ENCODE peak calls at places on chromosomes 11 and 22, in five cellular contexts. C, S, D, M and H are unnamed samples. For H3K4me1, the result is how much of the 10 kb centered on the place peaks cover.

GRCh38 chr22:39953101-39953500 is 7.1 kb upstream of the TMA7B start:
- DNase-seq in C (no peak), S (no peak), D (no peak), M (no peak), H (no peak)

GRCh38 chr11:27468209-27468608 is 4.4 kb downstream of the LGR4 start:
- DNase-seq in C (no peak), S (no peak), D (no peak), M (no peak), H (no peak)

GRCh38 chr22:21691773-21692172 is 26.0 kb downstream of the PPIL2 start:
- DNase-seq in C (no peak), S (no peak), D (no peak), M (no peak), H (no peak)

GRCh38 chr11:75430692-75431532 is 2.1 kb downstream of the KLHL35 start:
- DNase-seq in C (no peak), S (peak), D (no peak), M (no peak), H (peak)

GRCh38 chr11:19919050-19919561 is 206.5 kb downstream of the NAV2 start:
- DNase-seq in C (no peak), S (no peak), D (peak), M (no peak), H (no peak)

GRCh38 chr11:134414036-134414731 is 2.1 kb upstream of the B3GAT1 start:
- DNase-seq in C (no peak), S (peak), D (no peak), M (no peak), H (no peak)

GRCh38 chr22:17097062-17097461 is 12.3 kb downstream of the IL17RA start:
- DNase-seq in C (no peak), S (no peak), D (peak), M (no peak), H (no peak)

GRCh38 chr11:20235164-20235563 is 74.9 kb upstream of the DBX1 start:
- DNase-seq in C (no peak), S (no peak), D (no peak), M (no peak), H (no peak)

GRCh38 chr11:21582791-21583190 is 610.1 kb upstream of the ANO5 start:
- DNase-seq in C (no peak), S (no peak), D (no peak), M (no peak), H (no peak)

GRCh38 chr11:61298663-61299244 is 3.6 kb upstream of the VWCE start:
- DNase-seq in C (no peak), S (no peak), D (no peak), M (no peak), H (peak)

GRCh38 chr22:44211256-44211945 is 30.7 kb downstream of the PARVG start:
- DNase-seq in C (no peak), S (no peak), D (no peak), M (no peak), H (no peak)

GRCh38 chr22:25078591-25078990 is 121.1 kb upstream of the CRYBB3 start:
- DNase-seq in C (no peak), S (no peak), D (peak), M (no peak), H (no peak)

GRCh38 chr11:36352919-36353318 is 56.8 kb downstream of the PRR5L start:
- DNase-seq in C (no peak), S (no peak), D (no peak), M (no peak), H (no peak)

GRCh38 chr11:15848769-15849168 is 507.6 kb downstream of the SOX6 start:
- DNase-seq in C (no peak), S (no peak), D (no peak), M (no peak), H (no peak)

GRCh38 chr11:69377953-69378302 is 84.0 kb downstream of the MYEOV start:
- DNase-seq in C (no peak), S (no peak), D (peak), M (no peak), H (no peak)

GRCh38 chr11:114348200-114349191 is 51.8 kb downstream of the C11orf71 start:
- DNase-seq in C (peak), S (peak), D (no peak), M (peak), H (peak)

GRCh38 chr11:69232821-69233760 is 60.9 kb upstream of the MYEOV start:
- DNase-seq in C (no peak), S (no peak), D (peak), M (no peak), H (peak)

GRCh38 chr22:49815641-49816071 is 12.0 kb downstream of the BRD1 start:
- DNase-seq in C (no peak), S (no peak), D (no peak), M (no peak), H (no peak)

GRCh38 chr11:78399136-78399535 is 18.5 kb downstream of the GAB2 start:
- DNase-seq in C (no peak), S (no peak), D (no peak), M (no peak), H (no peak)

GRCh38 chr22:46119729-46120419 is 30.5 kb upstream of the PPARA start:
- DNase-seq in C (no peak), S (no peak), D (no peak), M (no peak), H (no peak)

GRCh38 chr11:93123351-93123898 is 74.4 kb downstream of the SLC36A4 start:
- DNase-seq in C (no peak), S (no peak), D (no peak), M (no peak), H (no peak)

GRCh38 chr22:19495562-19496323 is 16.0 kb downstream of the CDC45 start:
- DNase-seq in C (peak), S (no peak), D (no peak), M (no peak), H (no peak)

DNA sequence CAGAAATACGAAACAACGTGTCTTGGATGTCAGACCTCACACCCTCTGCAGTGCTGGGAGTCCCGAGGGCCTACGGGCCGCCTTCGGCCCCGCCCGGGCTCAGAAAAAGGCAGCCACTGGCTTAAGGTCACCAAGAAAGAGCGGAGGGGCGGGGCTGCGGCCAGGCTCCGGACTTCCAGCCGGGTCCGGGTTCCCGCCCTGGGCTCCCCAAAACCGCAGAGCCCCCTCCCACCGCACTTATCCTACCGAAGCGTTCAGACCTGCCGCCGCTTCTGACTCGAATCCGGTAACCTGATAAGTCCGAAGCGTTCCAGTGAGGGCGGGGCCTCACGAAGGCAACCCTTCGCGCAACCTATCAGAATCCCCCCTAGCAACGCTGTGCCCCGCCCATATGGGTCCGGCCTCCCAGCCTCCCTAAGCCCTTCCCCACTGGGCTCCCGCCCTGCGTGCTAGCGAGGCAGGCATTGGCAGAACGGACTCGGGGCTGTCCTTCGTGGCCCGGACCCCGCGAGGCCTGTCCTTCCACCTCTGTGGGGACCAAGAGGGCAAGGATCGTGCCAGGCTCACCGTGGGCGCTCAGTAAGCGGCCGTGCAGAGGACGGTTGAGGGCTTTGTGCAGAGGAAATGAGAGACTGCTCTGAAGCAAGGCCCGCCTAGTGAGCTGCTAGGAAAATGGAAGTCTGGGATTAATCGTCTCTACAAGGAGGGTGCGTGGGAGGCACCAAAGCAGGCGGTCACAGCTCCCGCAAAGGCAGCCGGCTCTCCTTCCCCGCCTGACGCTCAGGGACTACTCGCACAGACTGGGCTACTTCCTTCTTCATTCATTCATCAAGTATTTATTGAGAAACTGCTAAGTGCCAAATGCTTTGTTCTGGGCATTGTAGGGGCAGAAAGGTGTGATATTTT is at the start of gene NAGA:
- DNase-seq in C (peak), S (peak), D (peak), M (peak), H (peak)
- H3K4me1 ChIP-seq in C (under half), S (under half), D (under half), M (under half), H (under half)

GRCh38 chr11:47498584-47499152 is 49.7 kb upstream of the RAPSN start:
- DNase-seq in C (no peak), S (no peak), D (no peak), M (no peak), H (no peak)
- H3K4me1 ChIP-seq in C (under half), S (under half), D (half or more), M (under half), H (under half)

DNA sequence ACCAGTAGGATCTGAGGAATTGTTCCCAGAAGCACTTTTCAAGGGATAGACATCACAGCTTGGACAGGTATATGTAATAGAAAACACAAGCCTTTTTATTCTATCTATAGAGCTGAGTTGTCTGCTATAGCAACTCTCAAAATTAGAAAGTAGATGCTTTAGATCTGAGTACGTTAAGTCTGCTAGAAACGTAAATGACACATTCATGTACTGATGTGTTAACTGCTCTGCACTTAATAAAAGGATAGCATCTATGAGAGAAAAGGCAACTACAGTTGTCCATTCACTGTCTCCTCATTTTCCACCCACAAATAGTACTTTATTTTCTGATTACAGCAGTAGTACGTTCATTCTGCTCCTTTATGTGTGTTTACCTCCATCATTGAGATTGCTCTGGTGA is 6.0 kb upstream of the STT3A start:
- DNase-seq in C (no peak), S (no peak), D (no peak), M (no peak), H (no peak)
- H3K4me1 ChIP-seq in C (under half), S (under half), D (under half), M (under half), H (under half)

DNA sequence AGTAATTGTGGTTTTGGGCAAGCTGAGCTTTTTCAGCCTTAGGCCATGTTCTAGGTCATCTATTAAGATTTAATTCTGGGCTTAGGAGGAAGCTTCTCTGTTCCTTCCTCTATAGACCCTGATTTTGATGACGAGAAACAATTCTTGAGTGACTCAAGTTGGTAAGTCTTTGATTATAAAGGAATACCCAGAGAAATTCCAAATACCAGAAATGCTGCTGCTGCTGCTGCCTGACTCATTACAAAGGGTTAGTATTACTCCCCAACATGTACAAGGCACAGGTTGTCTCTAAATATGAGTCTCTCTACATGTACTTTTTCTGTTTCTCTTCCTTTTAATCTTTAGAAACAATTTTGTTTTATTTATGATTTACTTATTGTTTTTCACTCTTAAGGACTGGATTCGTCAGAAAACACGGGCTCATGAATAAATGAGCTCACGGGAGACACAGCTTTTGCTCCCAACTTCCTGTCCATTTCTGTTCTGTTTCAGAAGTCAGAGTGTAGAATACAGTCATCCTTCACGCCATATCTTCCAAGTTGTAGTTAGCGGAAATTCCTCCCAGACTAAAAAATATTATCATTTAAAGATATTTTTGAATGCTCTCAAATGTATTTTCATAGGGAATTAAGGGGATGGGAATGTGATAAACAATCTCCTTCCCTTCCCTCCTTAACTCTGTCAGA is 31.8 kb upstream of the RBMXL2 start:
- DNase-seq in C (no peak), S (no peak), D (no peak), M (no peak), H (no peak)
- H3K4me1 ChIP-seq in C (under half), S (under half), D (under half), M (under half), H (under half)